ENCODE peak calls at places on chromosomes 7 and 10, in seven cellular contexts. V is A549, H is tibial nerve, C is B cell, P is kidney, T is lower leg skin, I is endothelial cell of umbilical vein. N is an unnamed sample.
A peak's percentile ranks its signal among the peaks of the same experiment; 100 is the strongest.

GRCh38 chr7:157670490-157671357 is 333.9 kb downstream of the DNAJB6 start:
- DNase-seq in V (no peak), I (no peak), H (no peak), T (no peak), P (peak; percentile 43), C (no peak), N (no peak)

GRCh38 chr10:1715821-1716220 is 21.5 kb downstream of the ADARB2 start:
- DNase-seq in C (peak; percentile 23), H (no peak), V (peak; percentile 31), T (no peak), I (no peak), P (no peak), N (no peak)

GRCh38 chr7:158957507-158957900 is 101.1 kb downstream of the DYNC2I1 start:
- DNase-seq in H (no peak), T (no peak), C (no peak), I (no peak), P (no peak), V (no peak), N (no peak)

GRCh38 chr7:111640416-111640815 is 78.1 kb upstream of the IMMP2L start:
- DNase-seq in I (no peak), V (no peak), P (no peak), H (no peak), C (no peak), T (no peak), N (no peak)

GRCh38 chr10:59750155-59750945 is 2.9 kb downstream of the MRLN start:
- DNase-seq in V (no peak), T (no peak), P (no peak), H (no peak), I (no peak), C (no peak), N (no peak)

GRCh38 chr7:14717711-14718304 is 184.7 kb downstream of the DGKB start:
- DNase-seq in C (no peak), V (no peak), T (no peak), H (no peak), I (peak; percentile 48), P (no peak), N (peak; percentile 4)

GRCh38 chr10:102941401-102941800 is 23.3 kb downstream of the CNNM2 start:
- DNase-seq in I (no peak), H (no peak), P (no peak), V (no peak), T (no peak), C (no peak), N (no peak)

GRCh38 chr7:43517464-43517863 is 65.4 kb upstream of the STK17A start:
- DNase-seq in V (no peak), C (no peak), P (no peak), I (no peak), T (no peak), H (no peak), N (no peak)

GRCh38 chr10:88793747-88794299 is 8.7 kb upstream of the LIPM start:
- DNase-seq in V (no peak), H (no peak), T (no peak), I (no peak), P (no peak), C (no peak), N (no peak)

GRCh38 chr7:128093606-128094005 is 62.4 kb upstream of the LRRC4 start:
- DNase-seq in P (no peak), C (no peak), V (no peak), T (no peak), H (no peak), I (no peak), N (no peak)

GRCh38 chr10:79028456-79029010 is 40.2 kb upstream of the ZMIZ1 start:
- DNase-seq in I (no peak), T (no peak), V (no peak), P (no peak), C (no peak), H (no peak), N (no peak)

GRCh38 chr10:119384127-119384526 is 158.4 kb downstream of the RGS10 start:
- DNase-seq in T (no peak), H (no peak), C (no peak), I (no peak), V (no peak), P (no peak), N (no peak)

GRCh38 chr7:22654836-22655235 is 72.2 kb upstream of the IL6 start:
- DNase-seq in V (no peak), I (no peak), T (no peak), H (no peak), C (no peak), P (no peak), N (no peak)

GRCh38 chr10:33136781-33137180 is 178.8 kb upstream of the ITGB1 start:
- DNase-seq in I (no peak), C (no peak), V (no peak), P (no peak), T (no peak), H (no peak), N (no peak)

GRCh38 chr7:113092762-113093161 is 6.1 kb upstream of the GPR85 start:
- DNase-seq in P (no peak), I (no peak), C (no peak), V (no peak), H (no peak), T (no peak), N (no peak)

GRCh38 chr10:3248526-3249255 is 76.1 kb upstream of the PITRM1 start:
- DNase-seq in H (no peak), I (peak; percentile 81), P (no peak), T (peak; percentile 58), V (peak; percentile 69), C (no peak), N (peak; percentile 78)

GRCh38 chr7:148288592-148289151 is 301.9 kb upstream of the C7orf33 start:
- DNase-seq in I (no peak), C (no peak), V (no peak), T (no peak), P (no peak), H (no peak), N (no peak)

GRCh38 chr7:148290451-148291005 is 300.0 kb upstream of the C7orf33 start:
- DNase-seq in P (no peak), C (no peak), V (no peak), H (no peak), I (no peak), T (no peak), N (no peak)

GRCh38 chr7:148287538-148287937 is 303.0 kb upstream of the C7orf33 start:
- DNase-seq in H (no peak), V (no peak), I (no peak), C (no peak), P (no peak), T (no peak), N (no peak)

GRCh38 chr7:148289630-148290029 is 300.9 kb upstream of the C7orf33 start:
- DNase-seq in H (no peak), P (no peak), V (no peak), C (no peak), T (no peak), I (no peak), N (no peak)

DNA sequence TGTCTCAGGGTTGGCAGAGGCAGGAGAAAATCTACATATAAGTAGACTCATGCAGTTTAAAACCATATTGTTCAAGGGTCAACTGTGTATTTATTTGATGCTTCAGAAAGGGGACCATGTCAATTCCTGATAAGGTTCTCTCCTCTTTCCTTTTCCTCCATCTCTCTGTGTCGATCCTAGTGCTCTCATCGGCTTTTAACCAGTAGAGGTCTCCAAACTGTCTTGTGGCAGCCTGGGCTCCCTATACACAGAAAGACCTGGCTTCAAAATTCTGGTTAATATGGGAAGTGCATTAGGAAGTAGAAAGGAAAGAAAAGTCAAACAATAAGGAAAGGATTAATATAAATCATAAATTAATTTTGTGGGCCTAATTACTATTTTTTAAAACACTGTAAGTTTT is 304.4 kb upstream of the C7orf33 start:
- DNase-seq in V (no peak), C (no peak), P (no peak), H (no peak), T (no peak), I (no peak), N (no peak)
- TF ChIP-seq CTCF in V (peak; percentile 42), C (no peak), P (peak; percentile 26), H (no peak), T (no peak), I (no peak), N (no peak)

GRCh38 chr10:133608855-133609254 is 17.7 kb downstream of the FRG2B start:
- DNase-seq in P (no peak), H (no peak), I (peak; percentile 6), V (peak; percentile 35), C (no peak), T (no peak), N (no peak)
- TF ChIP-seq CTCF in P (no peak), H (peak; percentile 25), I (no peak), V (peak; percentile 62), C (peak; percentile 45), T (no peak), N (peak; percentile 49)

GRCh38 chr7:91869661-91870060 is 10.8 kb downstream of the MTERF1 start:
- DNase-seq in V (no peak), P (no peak), I (no peak), H (no peak), T (no peak), C (no peak), N (no peak)
- TF ChIP-seq CTCF in V (no peak), P (no peak), I (no peak), H (no peak), T (no peak), C (no peak), N (no peak)

GRCh38 chr7:35185908-35186731 is 67.8 kb downstream of the TBX20 start:
- DNase-seq in C (no peak), V (no peak), T (no peak), H (no peak), P (peak; percentile 71), I (peak; percentile 24), N (no peak)
- TF ChIP-seq CTCF in C (no peak), V (no peak), T (no peak), H (no peak), P (no peak), I (no peak), N (no peak)

N was measured in AG09319.